ENCODE peak calls at places on chromosomes 4 and X, in four cellular contexts. W, X, O and A are unnamed samples.

GRCh38 chrX:3548743-3549441 is 164.6 kb downstream of the PRKX start:
- DNase-seq in W (no peak), X (peak), O (no peak), A (peak)

GRCh38 chr4:7693711-7694110 is 245.9 kb downstream of the AFAP1 start:
- DNase-seq in W (no peak), X (no peak), O (no peak), A (no peak)

GRCh38 chr4:89403826-89404225 is 96.2 kb upstream of the GPRIN3 start:
- DNase-seq in W (no peak), X (peak), O (no peak), A (no peak)

GRCh38 chrX:154411981-154412340 is 622 bp downstream of the TAFAZZIN start:
- DNase-seq in W (peak), X (peak), O (no peak), A (no peak)

GRCh38 chr4:179196511-179196910 is 1754.3 kb upstream of the AGA start:
- DNase-seq in W (no peak), X (no peak), O (no peak), A (no peak)

GRCh38 chr4:74016068-74016467 is 17.6 kb upstream of the CXCL5 start:
- DNase-seq in W (no peak), X (no peak), O (no peak), A (no peak)

GRCh38 chr4:182748949-182749348 is 168.2 kb downstream of the DCTD start:
- DNase-seq in W (no peak), X (no peak), O (no peak), A (no peak)

GRCh38 chr4:96356591-96357360 is 516.9 kb downstream of the PDHA2 start:
- DNase-seq in W (no peak), X (no peak), O (no peak), A (no peak)

GRCh38 chr4:1170805-1171305 is 1.5 kb downstream of the SPON2 start:
- DNase-seq in W (no peak), X (no peak), O (no peak), A (no peak)

GRCh38 chr4:7844247-7844991 is 95.2 kb downstream of the AFAP1 start:
- DNase-seq in W (peak), X (peak), O (peak), A (peak)

GRCh38 chr4:62262676-62263075 is 1062.5 kb downstream of the ADGRL3 start:
- DNase-seq in W (no peak), X (no peak), O (no peak), A (no peak)

DNA sequence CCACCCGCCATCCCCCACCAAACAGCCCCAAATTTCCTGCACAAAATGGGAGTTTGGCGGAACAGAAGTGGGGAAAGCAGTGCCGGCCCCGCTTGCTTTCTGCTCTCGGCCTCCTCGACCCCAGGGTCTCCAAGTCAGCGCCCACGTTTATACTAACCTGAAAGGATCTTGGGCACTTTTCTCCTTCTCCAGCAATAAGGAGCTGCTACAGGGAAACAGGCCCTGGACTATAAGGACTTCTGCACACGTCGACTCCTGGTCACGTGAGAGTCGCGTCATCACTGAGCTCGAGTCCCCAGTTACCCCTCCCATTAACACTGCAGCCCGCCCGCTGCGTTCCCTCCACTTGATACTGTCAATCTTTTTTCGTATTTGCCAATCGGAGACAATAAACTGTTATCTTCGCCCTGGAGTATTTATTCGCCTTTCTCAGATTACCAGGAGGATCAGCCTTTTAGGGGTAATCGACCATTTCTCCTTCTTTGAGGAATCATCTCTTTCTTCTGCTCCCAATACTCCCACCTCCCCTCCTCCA is at the start of gene TCEAL8:
- DNase-seq in W (peak), X (peak), O (peak), A (peak)
- H4K8ac ChIP-seq in W (no peak), X (peak), O (peak), A (no peak)

GRCh38 chrX:29992083-29992482 is 223.3 kb upstream of the MAGEB2 start:
- DNase-seq in W (no peak), X (no peak), O (no peak), A (no peak)
- H3K23ac ChIP-seq in W (no peak), X (no peak), O (no peak), A (no peak)

DNA sequence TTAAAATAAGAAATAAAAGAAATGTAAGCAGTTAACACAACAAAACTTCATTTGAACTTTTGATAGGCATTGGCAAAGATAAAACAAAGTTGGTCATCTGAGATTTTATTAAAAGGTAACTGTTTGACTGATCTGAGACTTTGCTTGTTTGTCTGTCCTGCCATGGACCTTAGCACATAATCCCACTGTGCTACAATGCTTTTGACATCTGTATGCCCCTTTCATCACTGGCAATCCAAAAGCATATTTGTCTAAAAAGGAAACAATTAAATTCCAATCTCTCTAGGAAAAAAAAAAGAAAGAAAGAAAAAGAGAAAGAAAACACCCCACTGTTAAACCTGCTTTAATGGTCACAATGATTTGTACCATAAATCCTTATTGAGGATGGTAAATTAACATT is 231.0 kb downstream of the DACH2 start:
- DNase-seq in W (no peak), X (no peak), O (no peak), A (no peak)
- H4K91ac ChIP-seq in W (no peak), X (no peak), O (no peak), A (no peak)

GRCh38 chr4:13207224-13207623 is 276.9 kb downstream of the RAB28 start:
- DNase-seq in W (no peak), X (no peak), O (no peak), A (no peak)

GRCh38 chr4:13202731-13203519 is 281.2 kb downstream of the RAB28 start:
- DNase-seq in W (no peak), X (no peak), O (no peak), A (no peak)

GRCh38 chr4:13196721-13197120 is 287.4 kb downstream of the RAB28 start:
- DNase-seq in W (no peak), X (no peak), O (no peak), A (no peak)

GRCh38 chr4:13201241-13201640 is 282.9 kb downstream of the RAB28 start:
- DNase-seq in W (no peak), X (no peak), O (no peak), A (no peak)
- H4K8ac ChIP-seq in W (no peak), X (no peak), O (no peak), A (no peak)

DNA sequence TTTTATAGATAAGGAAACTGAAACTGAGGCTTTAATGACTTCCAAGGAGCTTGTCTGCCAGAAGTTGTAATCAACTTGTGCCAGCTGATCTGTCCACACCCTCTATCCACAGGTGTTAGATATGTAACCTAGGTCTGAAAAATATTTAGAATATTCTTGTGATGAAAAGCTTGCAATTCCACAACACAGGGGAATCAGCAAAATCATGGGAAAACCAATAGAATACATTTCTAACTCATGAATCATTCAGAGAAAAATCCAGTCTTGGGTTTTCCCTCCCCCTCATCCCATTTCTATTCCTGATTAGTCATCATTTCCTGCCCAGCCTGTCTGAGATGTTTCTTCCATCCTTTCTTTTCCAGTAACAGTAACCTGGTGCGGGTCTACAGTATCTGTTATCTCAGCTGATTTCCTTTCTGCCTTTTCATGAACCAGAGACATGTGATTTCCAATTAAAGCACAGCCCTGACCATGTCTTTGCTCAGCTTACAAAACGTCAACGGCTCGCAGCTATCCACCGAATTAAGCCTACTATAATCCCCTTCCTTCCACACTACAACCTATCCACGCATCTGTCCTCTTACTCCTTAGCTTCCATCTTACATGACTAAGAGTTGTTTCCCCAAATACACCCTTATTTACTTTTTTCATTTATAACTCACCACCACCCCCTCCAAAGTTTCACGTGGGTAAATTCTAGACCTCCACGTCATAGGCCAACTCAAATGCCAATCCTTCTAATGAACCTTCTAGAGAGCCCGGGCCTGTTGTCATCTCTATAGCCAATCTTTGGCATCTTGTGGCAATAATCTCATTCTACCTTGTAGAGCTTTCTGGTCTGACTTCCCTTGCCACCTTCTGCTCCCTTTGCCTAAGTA is 951 bp upstream of the NOCT start:
- DNase-seq in W (no peak), X (peak), O (no peak), A (no peak)
- H3K23ac ChIP-seq in W (no peak), X (no peak), O (no peak), A (no peak)

DNA sequence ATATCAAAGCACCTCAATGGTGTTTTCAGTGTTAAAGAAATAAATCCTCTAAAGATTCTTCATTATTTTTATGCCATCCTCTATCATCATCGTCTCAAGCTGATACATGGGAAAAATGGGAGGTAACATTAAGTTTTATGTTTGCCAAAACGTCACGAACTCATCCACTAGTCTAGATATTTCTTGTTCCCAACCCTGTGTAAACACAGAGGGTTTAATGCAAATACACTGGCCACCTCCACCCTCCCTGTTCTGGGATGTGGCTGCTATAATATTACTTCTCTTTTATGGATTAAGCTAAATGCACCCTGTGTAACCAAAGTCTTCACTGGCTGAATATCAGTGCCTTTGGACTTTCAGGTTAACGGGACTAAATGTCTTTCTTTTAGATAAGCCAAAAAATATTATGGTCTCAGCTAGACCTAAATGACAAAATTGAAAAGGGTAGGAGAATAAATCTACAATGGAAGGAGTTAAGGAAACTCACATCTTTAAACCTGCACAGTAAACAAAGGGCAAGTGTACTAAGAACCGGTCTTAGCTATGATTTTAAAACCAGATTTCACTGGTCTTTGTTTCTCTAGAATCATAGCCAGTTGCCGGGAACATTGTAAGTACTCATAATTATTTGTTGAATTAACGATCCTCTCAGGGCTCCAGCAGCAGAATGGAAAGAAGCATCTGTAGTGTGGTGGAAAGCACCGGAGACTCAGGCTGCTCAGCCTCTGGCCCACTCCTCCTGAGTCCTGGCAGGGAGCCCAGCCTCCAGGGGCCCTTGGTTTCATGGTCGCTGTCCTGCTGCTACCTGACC is 103.5 kb upstream of the NOCT start:
- DNase-seq in W (no peak), X (no peak), O (no peak), A (no peak)
- H4K91ac ChIP-seq in W (no peak), X (no peak), O (no peak), A (no peak)

DNA sequence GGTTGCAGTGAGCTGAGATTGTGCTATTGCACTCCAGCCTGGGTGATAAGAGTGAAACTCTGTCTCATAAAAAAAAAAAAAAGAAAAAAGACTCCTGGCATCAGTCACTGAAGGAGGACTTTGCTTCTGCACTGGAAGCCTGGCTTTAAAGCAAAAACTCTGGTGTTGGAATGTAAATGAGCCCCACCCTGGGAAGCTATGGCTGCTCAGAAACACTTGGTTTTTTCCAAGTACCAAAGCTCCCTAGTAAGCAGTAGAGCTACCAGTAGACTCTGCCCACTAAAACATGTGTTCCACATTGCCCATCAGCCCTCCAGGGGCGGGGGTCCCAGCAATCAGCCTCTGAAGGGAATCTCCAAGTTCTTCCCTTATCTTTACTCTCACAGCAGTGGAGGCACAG is 154.4 kb downstream of the SHROOM3 start:
- DNase-seq in W (peak), X (peak), O (no peak), A (no peak)
- H4K8ac ChIP-seq in W (no peak), X (peak), O (no peak), A (no peak)

GRCh38 chr4:76948441-76949292 is 885 bp upstream of the SEPTIN11 start:
- DNase-seq in W (peak), X (peak), O (no peak), A (peak)

GRCh38 chr4:76950846-76951321 is 1.3 kb downstream of the SEPTIN11 start:
- DNase-seq in W (peak), X (peak), O (no peak), A (no peak)

GRCh38 chr4:76950052-76950845 is 697 bp downstream of the SEPTIN11 start:
- DNase-seq in W (no peak), X (peak), O (no peak), A (peak)

GRCh38 chr4:76951333-76952033 is 1.9 kb downstream of the SEPTIN11 start:
- DNase-seq in W (no peak), X (no peak), O (no peak), A (no peak)

GRCh38 chr4:76949293-76950051 is at the start of gene SEPTIN11:
- DNase-seq in W (peak), X (peak), O (peak), A (peak)
- H3K23ac ChIP-seq in W (no peak), X (no peak), O (no peak), A (peak)

GRCh38 chrX:8036914-8037313 is 109.7 kb upstream of the PNPLA4 start:
- DNase-seq in W (no peak), X (no peak), O (no peak), A (no peak)
- H4K91ac ChIP-seq in W (no peak), X (no peak), O (no peak), A (no peak)